ENCODE peak calls at places on chromosomes 3 and 15, in six cellular contexts. T, B, D, K, V and L are unnamed samples.
A peak's percentile ranks its signal among the peaks of the same experiment; 100 is the strongest.

GRCh38 chr3:23079976-23080375 is 123.2 kb upstream of the UBE2E2 start:
- DNase-seq in T (no peak), B (peak; percentile 86), D (peak; percentile 17), K (no peak), V (peak; percentile 49), L (no peak)

GRCh38 chr3:64687781-64688515 is at the start of gene ADAMTS9:
- DNase-seq in T (peak; percentile 92), B (no peak), D (peak; percentile 78), K (peak; percentile 84), V (peak; percentile 89), L (peak; percentile 90)

GRCh38 chr3:37743974-37744373 is 117.7 kb upstream of the CTDSPL start:
- DNase-seq in T (no peak), B (no peak), D (no peak), K (no peak), V (no peak), L (no peak)

GRCh38 chr3:52246728-52247454 is 1.3 kb downstream of the PPM1M start:
- DNase-seq in T (no peak), B (no peak), D (no peak), K (no peak), V (no peak), L (no peak)

GRCh38 chr15:76418352-76419140 is 82.0 kb downstream of the ISL2 start:
- DNase-seq in T (no peak), B (no peak), D (no peak), K (no peak), V (no peak), L (no peak)

GRCh38 chr3:174146008-174146407 is 713.1 kb upstream of the NAALADL2 start:
- DNase-seq in T (no peak), B (no peak), D (no peak), K (no peak), V (no peak), L (no peak)

GRCh38 chr3:46580675-46581074 is 14.6 kb upstream of the LRRC2 start:
- DNase-seq in T (no peak), B (no peak), D (no peak), K (no peak), V (no peak), L (no peak)

GRCh38 chr15:82986442-82986780 is 401 bp downstream of the RAMAC start:
- DNase-seq in T (no peak), B (peak; percentile 10), D (no peak), K (no peak), V (no peak), L (no peak)

GRCh38 chr3:137165117-137165806 is 207.5 kb downstream of the IL20RB start:
- DNase-seq in T (no peak), B (peak; percentile 29), D (no peak), K (peak; percentile 51), V (peak; percentile 11), L (no peak)

GRCh38 chr3:108552267-108553159 is 36.7 kb downstream of the CIP2A start:
- DNase-seq in T (peak; percentile 60), B (peak; percentile 76), D (peak; percentile 69), K (peak; percentile 65), V (peak; percentile 64), L (peak; percentile 11)

GRCh38 chr3:59540241-59540640 is 490.4 kb upstream of the CFAP20DC start:
- DNase-seq in T (no peak), B (peak; percentile 5), D (no peak), K (peak; percentile 44), V (no peak), L (no peak)

GRCh38 chr15:88658070-88658965 is 19.5 kb downstream of the ISG20 start:
- DNase-seq in T (no peak), B (no peak), D (no peak), K (no peak), V (no peak), L (no peak)

GRCh38 chr15:100725121-100726069 is 123.0 kb downstream of the ASB7 start:
- DNase-seq in T (no peak), B (peak; percentile 37), D (no peak), K (peak; percentile 82), V (no peak), L (peak; percentile 8)

GRCh38 chr3:45608296-45608695 is 13.7 kb downstream of the LIMD1 start:
- DNase-seq in T (no peak), B (no peak), D (no peak), K (no peak), V (no peak), L (no peak)

GRCh38 chr3:9301798-9302197 is 52.4 kb upstream of the SRGAP3 start:
- DNase-seq in T (no peak), B (peak; percentile 71), D (no peak), K (no peak), V (no peak), L (no peak)

GRCh38 chr3:182726258-182727142 is 66.8 kb upstream of the ATP11B start:
- DNase-seq in T (no peak), B (no peak), D (no peak), K (no peak), V (peak; percentile 41), L (peak; percentile 21)

GRCh38 chr3:38438421-38438820 is 15.3 kb upstream of the ACVR2B start:
- DNase-seq in T (no peak), B (peak; percentile 60), D (no peak), K (peak; percentile 46), V (no peak), L (no peak)

GRCh38 chr3:133040696-133041523 is 2.7 kb downstream of the TMEM108 start:
- DNase-seq in T (peak; percentile 91), B (peak; percentile 77), D (peak; percentile 94), K (peak; percentile 79), V (peak; percentile 91), L (peak; percentile 78)

GRCh38 chr15:96166223-96167200 is 164.0 kb upstream of the NR2F2 start:
- DNase-seq in T (peak; percentile 48), B (no peak), D (no peak), K (no peak), V (no peak), L (no peak)

GRCh38 chr3:190892328-190893011 is 30.0 kb upstream of the GMNC start:
- DNase-seq in T (peak; percentile 35), B (no peak), D (peak; percentile 34), K (no peak), V (no peak), L (no peak)

GRCh38 chr3:180420804-180421203 is 181.2 kb upstream of the TTC14 start:
- DNase-seq in T (no peak), B (peak; percentile 69), D (no peak), K (peak; percentile 56), V (no peak), L (no peak)

GRCh38 chr3:157074490-157074889 is 85.5 kb downstream of the CCNL1 start:
- DNase-seq in T (no peak), B (no peak), D (no peak), K (no peak), V (no peak), L (no peak)

GRCh38 chr15:80695911-80696651 is 971 bp downstream of the ABHD17C start:
- DNase-seq in T (peak; percentile 25), B (peak; percentile 62), D (peak; percentile 29), K (peak; percentile 54), V (peak; percentile 28), L (peak; percentile 53)

GRCh38 chr3:162738778-162739177 is 1242.2 kb downstream of the OTOL1 start:
- DNase-seq in T (no peak), B (peak; percentile 52), D (no peak), K (peak; percentile 48), V (no peak), L (no peak)

GRCh38 chr3:28745436-28745835 is 396.8 kb upstream of the AZI2 start:
- DNase-seq in T (no peak), B (peak; percentile 53), D (no peak), K (peak; percentile 8), V (no peak), L (no peak)

GRCh38 chr15:33022629-33023028 is 171.9 kb downstream of the FMN1 start:
- DNase-seq in T (peak; percentile 33), B (peak; percentile 81), D (peak; percentile 71), K (peak; percentile 63), V (no peak), L (peak; percentile 44)

GRCh38 chr15:65856821-65857455 is 12.4 kb upstream of the RAB11A start:
- DNase-seq in T (peak; percentile 81), B (peak; percentile 71), D (peak; percentile 89), K (peak; percentile 72), V (peak; percentile 68), L (peak; percentile 42)

GRCh38 chr3:193982258-193982659 is 153.7 kb upstream of the HES1 start:
- DNase-seq in T (no peak), B (peak; percentile 86), D (no peak), K (peak; percentile 92), V (no peak), L (no peak)

GRCh38 chr3:136883967-136884720 is 22.1 kb downstream of the NCK1 start:
- DNase-seq in T (no peak), B (no peak), D (no peak), K (no peak), V (no peak), L (no peak)

GRCh38 chr3:133991209-133991608 is 38.5 kb downstream of the SLCO2A1 start:
- DNase-seq in T (no peak), B (peak; percentile 26), D (no peak), K (peak; percentile 80), V (no peak), L (no peak)

GRCh38 chr3:128649264-128649663 is 1.4 kb downstream of the RPN1 start:
- DNase-seq in T (peak; percentile 7), B (peak; percentile 4), D (no peak), K (peak; percentile 61), V (no peak), L (no peak)

GRCh38 chr15:83927704-83928391 is 273.9 kb downstream of the ADAMTSL3 start:
- DNase-seq in T (no peak), B (no peak), D (no peak), K (no peak), V (no peak), L (no peak)

GRCh38 chr3:65795166-65795565 is 243.6 kb downstream of the MAGI1 start:
- DNase-seq in T (no peak), B (no peak), D (no peak), K (no peak), V (no peak), L (no peak)
- TF ChIP-seq EZH2phosphoT487 in T (no peak), B (no peak), D (no peak), K (no peak), V (no peak), L (no peak)

GRCh38 chr3:144921710-144922109 is 950.1 kb downstream of the DIPK2A start:
- DNase-seq in T (no peak), B (no peak), D (no peak), K (no peak), V (no peak), L (no peak)
- TF ChIP-seq EZH2phosphoT487 in T (no peak), B (no peak), D (no peak), K (no peak), V (no peak), L (no peak)

GRCh38 chr3:169404491-169404890 is 259.0 kb downstream of the MECOM start:
- DNase-seq in T (peak; percentile 18), B (no peak), D (peak; percentile 17), K (no peak), V (no peak), L (no peak)

DNA sequence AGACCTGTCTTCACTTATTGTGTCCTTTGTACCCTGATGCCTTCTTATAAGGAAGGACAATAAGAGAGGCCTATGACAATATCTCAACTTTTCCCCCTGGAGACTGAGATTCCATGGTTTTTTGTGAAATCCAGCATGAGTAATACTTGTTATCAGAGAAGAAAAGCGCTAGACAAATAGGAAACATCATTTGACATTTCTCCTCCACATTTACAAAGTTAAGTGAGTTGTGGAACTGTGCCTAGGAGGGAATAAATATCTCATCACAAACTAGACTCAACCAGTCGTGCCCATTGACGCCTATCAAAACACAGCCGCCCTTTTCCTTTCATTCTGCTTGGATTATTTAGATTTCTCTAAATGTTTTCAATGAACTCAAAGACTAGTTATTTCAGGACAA is 253.1 kb downstream of the MECOM start:
- DNase-seq in T (no peak), B (no peak), D (no peak), K (no peak), V (no peak), L (no peak)
- TF ChIP-seq EZH2phosphoT487 in T (no peak), B (no peak), D (no peak), K (no peak), V (no peak), L (no peak)

GRCh38 chr15:71940004-71940588 is 129.7 kb downstream of the NR2E3 start:
- DNase-seq in T (no peak), B (no peak), D (no peak), K (no peak), V (no peak), L (no peak)
- TF ChIP-seq EZH2phosphoT487 in T (no peak), B (no peak), D (no peak), K (no peak), V (no peak), L (no peak)